ENCODE peak calls at places on chromosomes 11 and 22, in nine cellular contexts. A is AG10803; N is activated naive CD4-positive, alpha-beta T cell; U is NCI-H2029 treated with DMSO at 0.1 percent for 48 hours; J is activated T-cell treated with anti-CD3 and anti-CD28 coated beads for 24 hours; V is left colon; S is naive B cell; E is NCI-H460; O is AG04449. B is an unnamed sample.

GRCh38 chr22:22891139-22891621 is 3.6 kb downstream of the IGLL5 start:
- DNase-seq in V (no peak), A (no peak), O (no peak), N (no peak), J (no peak), S (no peak), U (no peak), E (no peak), B (no peak)

GRCh38 chr11:65353900-65354264 is 669 bp upstream of the TIGD3 start:
- DNase-seq in V (peak), E (no peak), A (no peak), S (no peak), U (no peak), O (no peak), J (no peak), N (no peak), B (no peak)

GRCh38 chr11:77457340-77457739 is 16.6 kb downstream of the PAK1 start:
- DNase-seq in E (no peak), S (no peak), N (no peak), V (no peak), J (no peak), O (no peak), A (no peak), U (no peak), B (no peak)

GRCh38 chr11:65041206-65042035 is at the start of gene SAC3D1:
- DNase-seq in O (no peak), J (peak), U (no peak), V (peak), A (no peak), S (no peak), E (no peak), N (peak), B (no peak)

GRCh38 chr11:2156416-2157182 is 4.4 kb downstream of the INS start:
- DNase-seq in J (peak), U (peak), V (peak), S (peak), E (peak), N (peak), O (no peak), A (peak), B (peak)

GRCh38 chr22:24996420-24996952 is 44.0 kb downstream of the KIAA1671 start:
- DNase-seq in A (peak), O (no peak), S (no peak), E (peak), J (no peak), N (no peak), V (peak), U (peak), B (no peak)

GRCh38 chr11:125892071-125892470 is 4.6 kb downstream of the HYLS1 start:
- DNase-seq in A (no peak), U (no peak), N (no peak), J (no peak), O (no peak), V (no peak), E (no peak), S (no peak), B (no peak)

GRCh38 chr11:120945042-120945441 is 78.9 kb upstream of the TBCEL start:
- DNase-seq in O (no peak), J (no peak), S (no peak), U (no peak), A (no peak), N (no peak), E (no peak), V (no peak), B (no peak)

GRCh38 chr11:33663121-33663520 is 37.5 kb downstream of the C11orf91 start:
- DNase-seq in O (no peak), S (no peak), E (no peak), V (no peak), U (no peak), A (no peak), N (no peak), J (no peak), B (no peak)

GRCh38 chr11:130476200-130476921 is 27.9 kb downstream of the ADAMTS15 start:
- DNase-seq in U (no peak), E (no peak), O (no peak), A (peak), N (no peak), V (no peak), S (no peak), J (no peak), B (no peak)

GRCh38 chr11:134277176-134278001 is 1.2 kb downstream of the GLB1L3 start:
- DNase-seq in J (no peak), N (no peak), A (no peak), S (no peak), U (no peak), E (no peak), V (no peak), O (no peak), B (no peak)

GRCh38 chr11:68934666-68935065 is 31.0 kb downstream of the IGHMBP2 start:
- DNase-seq in V (no peak), A (no peak), S (no peak), N (no peak), O (no peak), E (no peak), J (no peak), U (no peak), B (no peak)

GRCh38 chr11:70152244-70152643 is 50.9 kb upstream of the FADD start:
- DNase-seq in E (no peak), O (no peak), N (no peak), S (no peak), V (no peak), J (no peak), A (no peak), U (no peak), B (no peak)

GRCh38 chr11:83168756-83169155 is 11.8 kb downstream of the PCF11 start:
- DNase-seq in O (no peak), V (no peak), E (no peak), S (no peak), U (no peak), N (no peak), J (no peak), A (no peak), B (no peak)

GRCh38 chr11:76736773-76737495 is 46.2 kb upstream of the TSKU start:
- DNase-seq in O (no peak), E (no peak), V (no peak), A (no peak), U (no peak), S (no peak), J (no peak), N (no peak), B (no peak)

GRCh38 chr11:121240650-121241299 is 51.8 kb upstream of the SC5D start:
- DNase-seq in A (peak), V (no peak), S (no peak), J (no peak), E (no peak), O (no peak), U (no peak), N (no peak), B (no peak)

GRCh38 chr22:22528780-22529179 is 8.7 kb upstream of the ZNF280A start:
- DNase-seq in V (no peak), U (no peak), S (no peak), N (no peak), J (no peak), O (no peak), E (no peak), A (no peak), B (no peak)

GRCh38 chr11:86396403-86396802 is 21.7 kb downstream of the CCDC81 start:
- DNase-seq in N (no peak), E (no peak), U (no peak), S (no peak), V (no peak), J (no peak), A (peak), O (peak), B (no peak)

GRCh38 chr22:23218867-23219251 is 38.5 kb downstream of the BCR start:
- DNase-seq in U (peak), A (peak), V (peak), J (no peak), O (no peak), E (no peak), S (no peak), N (no peak), B (no peak)

GRCh38 chr11:61011950-61012830 is 40.7 kb downstream of the CD6 start:
- DNase-seq in A (no peak), E (no peak), J (no peak), N (no peak), S (no peak), U (no peak), V (no peak), O (no peak), B (no peak)

GRCh38 chr11:6695377-6695776 is 12.2 kb upstream of the MRPL17 start:
- DNase-seq in A (peak), N (no peak), V (no peak), S (no peak), E (no peak), O (no peak), U (no peak), J (no peak), B (no peak)